ENCODE peak calls at places on chromosomes 16 and 17, in six cellular contexts. One of them, this sample, is unnamed.

GRCh38 chr17:43530303-43531081 is 15.6 kb downstream of the ETV4 start:
- DNase-seq in A549: no peak
- DNase-seq in SK-N-SH: no peak
- DNase-seq in GM12878: no peak
- DNase-seq in K562: peak; percentile 49
- DNase-seq in HepG2: peak; percentile 100
- DNase-seq in this sample: peak; percentile 93

GRCh38 chr16:89107209-89107582 is 13.5 kb downstream of the ACSF3 start:
- DNase-seq in A549: no peak
- DNase-seq in SK-N-SH: no peak
- DNase-seq in GM12878: no peak
- DNase-seq in K562: no peak
- DNase-seq in HepG2: no peak
- DNase-seq in this sample: no peak

GRCh38 chr17:75430159-75430748 is 24.8 kb upstream of the GRB2 start:
- DNase-seq in A549: peak; percentile 91
- DNase-seq in SK-N-SH: no peak
- DNase-seq in GM12878: no peak
- DNase-seq in K562: no peak
- DNase-seq in HepG2: peak; percentile 90
- DNase-seq in this sample: peak; percentile 55

GRCh38 chr16:9836118-9836736 is 346.0 kb downstream of the GRIN2A start:
- DNase-seq in A549: no peak
- DNase-seq in SK-N-SH: no peak
- DNase-seq in GM12878: no peak
- DNase-seq in K562: peak; percentile 37
- DNase-seq in HepG2: no peak
- DNase-seq in this sample: no peak

GRCh38 chr17:5260542-5260941 is 21.5 kb upstream of the RABEP1 start:
- DNase-seq in A549: no peak
- DNase-seq in SK-N-SH: no peak
- DNase-seq in GM12878: no peak
- DNase-seq in K562: no peak
- DNase-seq in HepG2: no peak
- DNase-seq in this sample: no peak

GRCh38 chr17:45143767-45144198 is 4.5 kb upstream of the HEXIM1 start:
- DNase-seq in A549: no peak
- DNase-seq in SK-N-SH: peak; percentile 17
- DNase-seq in GM12878: no peak
- DNase-seq in K562: no peak
- DNase-seq in HepG2: no peak
- DNase-seq in this sample: peak; percentile 80

GRCh38 chr17:81403040-81403467 is 7.8 kb downstream of the BAHCC1 start:
- DNase-seq in A549: no peak
- DNase-seq in SK-N-SH: no peak
- DNase-seq in GM12878: no peak
- DNase-seq in K562: no peak
- DNase-seq in HepG2: no peak
- DNase-seq in this sample: peak; percentile 46

GRCh38 chr16:78240459-78241222 is 141.2 kb downstream of the WWOX start:
- DNase-seq in A549: peak; percentile 6
- DNase-seq in SK-N-SH: no peak
- DNase-seq in GM12878: no peak
- DNase-seq in K562: no peak
- DNase-seq in HepG2: peak; percentile 93
- DNase-seq in this sample: no peak

GRCh38 chr16:69563605-69564580 is 1.9 kb upstream of the NFAT5 start:
- DNase-seq in A549: no peak
- DNase-seq in SK-N-SH: no peak
- DNase-seq in GM12878: peak; percentile 93
- DNase-seq in K562: no peak
- DNase-seq in HepG2: peak; percentile 49
- DNase-seq in this sample: peak; percentile 65

GRCh38 chr16:75385507-75386152 is 47.7 kb downstream of the CFDP1 start:
- DNase-seq in A549: peak; percentile 21
- DNase-seq in SK-N-SH: peak; percentile 49
- DNase-seq in GM12878: peak; percentile 33
- DNase-seq in K562: peak; percentile 39
- DNase-seq in HepG2: peak; percentile 68
- DNase-seq in this sample: peak; percentile 88

GRCh38 chr17:74280093-74280513 is 6.1 kb downstream of the DNAI2 start:
- DNase-seq in A549: no peak
- DNase-seq in SK-N-SH: no peak
- DNase-seq in GM12878: no peak
- DNase-seq in K562: no peak
- DNase-seq in HepG2: no peak
- DNase-seq in this sample: no peak

GRCh38 chr16:10668322-10669045 is 26.2 kb downstream of the TEKT5 start:
- DNase-seq in A549: peak; percentile 45
- DNase-seq in SK-N-SH: peak; percentile 69
- DNase-seq in GM12878: no peak
- DNase-seq in K562: no peak
- DNase-seq in HepG2: peak; percentile 64
- DNase-seq in this sample: peak; percentile 10

GRCh38 chr16:2480948-2481347 is 6.0 kb downstream of the TBC1D24 start:
- DNase-seq in A549: no peak
- DNase-seq in SK-N-SH: no peak
- DNase-seq in GM12878: no peak
- DNase-seq in K562: no peak
- DNase-seq in HepG2: no peak
- DNase-seq in this sample: no peak
- TF ChIP-seq SMC3 in A549: no peak
- TF ChIP-seq SMC3 in SK-N-SH: no peak
- TF ChIP-seq SMC3 in GM12878: no peak
- TF ChIP-seq SMC3 in K562: no peak
- TF ChIP-seq SMC3 in HepG2: no peak
- TF ChIP-seq SMC3 in this sample: no peak

DNA sequence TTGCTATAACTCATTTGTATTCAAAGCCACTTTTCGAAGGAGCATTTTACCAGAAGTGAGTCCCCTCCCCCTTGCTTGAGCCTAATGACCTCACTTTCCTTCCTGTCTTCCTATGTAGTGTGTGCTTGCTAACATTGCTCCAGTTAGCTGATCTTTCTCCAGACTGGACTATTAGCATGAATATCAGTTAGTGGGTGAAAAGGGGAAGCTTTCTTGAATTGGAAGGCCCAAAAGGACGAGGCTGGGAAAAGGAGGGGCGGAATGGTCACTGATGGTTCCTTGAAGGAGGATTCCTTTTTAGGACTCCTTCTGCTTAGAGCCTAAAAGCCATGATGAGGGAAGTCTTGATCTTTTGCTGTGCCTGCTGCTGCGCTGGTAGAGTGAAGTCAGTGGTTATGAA is 11.9 kb downstream of the MAP3K3 start:
- DNase-seq in A549: no peak
- DNase-seq in SK-N-SH: no peak
- DNase-seq in GM12878: no peak
- DNase-seq in K562: peak; percentile 41
- DNase-seq in HepG2: no peak
- DNase-seq in this sample: peak; percentile 31
- TF ChIP-seq SMC3 in A549: no peak
- TF ChIP-seq SMC3 in SK-N-SH: no peak
- TF ChIP-seq SMC3 in GM12878: no peak
- TF ChIP-seq SMC3 in K562: no peak
- TF ChIP-seq SMC3 in HepG2: no peak
- TF ChIP-seq SMC3 in this sample: no peak

GRCh38 chr16:57576429-57576870 is 34.0 kb downstream of the ADGRG5 start:
- DNase-seq in A549: peak; percentile 78
- DNase-seq in SK-N-SH: peak; percentile 84
- DNase-seq in GM12878: peak; percentile 26
- DNase-seq in K562: peak; percentile 79
- DNase-seq in HepG2: peak; percentile 59
- DNase-seq in this sample: peak; percentile 55
- TF ChIP-seq SMC3 in A549: peak; percentile 90
- TF ChIP-seq SMC3 in SK-N-SH: peak; percentile 81
- TF ChIP-seq SMC3 in GM12878: peak; percentile 88
- TF ChIP-seq SMC3 in K562: peak; percentile 87
- TF ChIP-seq SMC3 in HepG2: peak; percentile 85
- TF ChIP-seq SMC3 in this sample: peak; percentile 91

GRCh38 chr16:74224828-74225227 is 71.8 kb upstream of the PSMD7 start:
- DNase-seq in A549: no peak
- DNase-seq in SK-N-SH: no peak
- DNase-seq in GM12878: no peak
- DNase-seq in K562: no peak
- DNase-seq in HepG2: no peak
- DNase-seq in this sample: peak; percentile 33
- TF ChIP-seq SMC3 in A549: no peak
- TF ChIP-seq SMC3 in SK-N-SH: no peak
- TF ChIP-seq SMC3 in GM12878: no peak
- TF ChIP-seq SMC3 in K562: no peak
- TF ChIP-seq SMC3 in HepG2: no peak
- TF ChIP-seq SMC3 in this sample: no peak

DNA sequence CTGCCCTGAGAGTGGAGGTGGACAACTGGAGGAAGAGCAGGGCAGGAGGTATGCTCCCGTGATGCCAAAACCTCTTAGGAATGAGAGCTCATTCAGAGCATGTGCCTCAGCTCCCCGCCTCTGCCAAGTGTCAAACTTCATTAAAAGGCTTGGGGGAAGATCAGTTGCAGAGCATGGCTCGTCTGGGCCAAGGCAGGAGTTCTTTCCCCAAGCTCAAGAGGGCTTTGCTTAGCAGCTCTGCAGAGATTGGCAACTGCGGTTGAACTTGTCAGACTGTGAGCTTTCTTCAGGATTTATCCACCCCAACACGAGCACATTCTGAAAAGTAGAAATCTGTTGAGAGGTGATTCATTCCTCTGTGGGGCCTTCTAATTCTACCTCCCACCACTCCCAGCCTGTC is 248.1 kb downstream of the HS3ST3A1 start:
- DNase-seq in A549: no peak
- DNase-seq in SK-N-SH: peak; percentile 68
- DNase-seq in GM12878: no peak
- DNase-seq in K562: no peak
- DNase-seq in HepG2: no peak
- DNase-seq in this sample: peak; percentile 29
- TF ChIP-seq SMC3 in A549: no peak
- TF ChIP-seq SMC3 in SK-N-SH: peak; percentile 28
- TF ChIP-seq SMC3 in GM12878: no peak
- TF ChIP-seq SMC3 in K562: no peak
- TF ChIP-seq SMC3 in HepG2: no peak
- TF ChIP-seq SMC3 in this sample: no peak

DNA sequence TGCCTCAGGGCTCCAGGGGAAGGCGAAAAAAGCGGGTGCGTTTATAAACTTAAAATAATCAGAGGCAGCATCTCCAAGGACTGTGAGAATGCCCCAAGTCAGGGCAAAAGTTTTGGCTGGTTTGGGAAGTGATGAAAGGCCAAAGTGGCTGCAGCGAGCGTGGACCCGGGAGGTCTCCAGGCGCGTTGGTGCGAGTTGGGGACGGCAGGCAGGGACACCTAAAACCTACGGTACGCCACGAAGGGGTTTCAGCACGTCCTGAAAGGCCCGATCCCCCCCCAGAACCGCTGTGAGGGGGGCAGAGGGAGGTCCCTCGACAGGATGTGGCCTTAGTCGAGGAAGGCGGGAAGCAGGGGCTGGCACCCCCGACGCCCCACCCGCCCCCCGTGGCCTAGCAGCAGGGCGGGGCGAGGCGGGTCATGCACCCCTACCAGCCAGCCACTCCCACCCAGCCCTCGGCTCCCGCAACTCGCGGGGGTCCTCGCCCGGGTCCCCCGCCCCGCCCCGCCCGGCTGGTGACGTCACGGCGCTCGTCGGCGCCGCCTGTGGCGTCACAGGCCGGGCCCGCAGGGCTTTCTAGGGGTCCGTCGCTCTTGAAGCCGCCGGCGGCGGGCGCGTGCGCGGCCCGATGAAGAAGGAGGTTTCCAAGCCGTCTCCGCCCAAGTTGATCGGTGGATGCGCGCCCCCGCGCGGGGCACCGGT is at the start of gene MYCBPAP:
- DNase-seq in A549: peak; percentile 81
- DNase-seq in SK-N-SH: peak; percentile 98
- DNase-seq in GM12878: peak; percentile 28
- DNase-seq in K562: peak; percentile 30
- DNase-seq in HepG2: no peak
- DNase-seq in this sample: peak; percentile 68
- TF ChIP-seq SMC3 in A549: peak; percentile 24
- TF ChIP-seq SMC3 in SK-N-SH: no peak
- TF ChIP-seq SMC3 in GM12878: no peak
- TF ChIP-seq SMC3 in K562: no peak
- TF ChIP-seq SMC3 in HepG2: no peak
- TF ChIP-seq SMC3 in this sample: no peak

This sample was measured in IMR-90.